ENCODE peak calls at places on chromosomes 13 and 19, in ten cellular contexts. Y, O, K, F, B, H, I, E, X and P are unnamed samples. For H3K9me3 and H3K4me1, the result is how much of the 10 kb centered on the place peaks cover.

GRCh38 chr19:42495663-42496062 is 32.6 kb downstream of the CEACAM1 start:
- DNase-seq in Y (no peak), O (no peak), K (no peak), F (no peak), B (no peak), H (no peak), I (no peak), E (no peak), X (no peak), P (no peak)

GRCh38 chr19:22945560-22945959 is 57.4 kb downstream of the ZNF728 start:
- DNase-seq in Y (no peak), O (no peak), K (no peak), F (no peak), B (no peak), H (no peak), I (no peak), E (peak), X (no peak), P (peak)

GRCh38 chr13:93882086-93882651 is 597.3 kb downstream of the DCT start:
- DNase-seq in Y (no peak), O (no peak), K (no peak), F (no peak), B (no peak), H (no peak), I (no peak), E (no peak), X (no peak), P (peak)

GRCh38 chr19:18479964-18480723 is 41.7 kb downstream of the ELL start:
- DNase-seq in Y (no peak), O (no peak), K (peak), F (peak), B (peak), H (no peak), I (no peak), E (no peak), X (no peak), P (peak)

GRCh38 chr13:83452292-83452950 is 429.9 kb downstream of the SLITRK1 start:
- DNase-seq in Y (no peak), O (no peak), K (no peak), F (no peak), B (no peak), H (no peak), I (no peak), E (no peak), X (peak), P (no peak)

GRCh38 chr19:46660601-46661019 is 372 bp downstream of the DACT3 start:
- DNase-seq in Y (no peak), O (no peak), K (peak), F (no peak), B (no peak), H (no peak), I (no peak), E (no peak), X (no peak), P (no peak)

GRCh38 chr19:4977299-4978174 is 8.6 kb downstream of the KDM4B start:
- DNase-seq in Y (no peak), O (no peak), K (no peak), F (no peak), B (peak), H (no peak), I (no peak), E (no peak), X (no peak), P (peak)

GRCh38 chr19:3649888-3650287 is 23.3 kb upstream of the CACTIN start:
- DNase-seq in Y (no peak), O (no peak), K (no peak), F (no peak), B (no peak), H (no peak), I (no peak), E (no peak), X (no peak), P (no peak)

GRCh38 chr13:113863511-113864302 is at the start of gene GAS6:
- DNase-seq in Y (no peak), O (peak), K (peak), F (no peak), B (no peak), H (no peak), I (peak), E (peak), X (peak), P (peak)

GRCh38 chr13:25742220-25742619 is 309.6 kb downstream of the SHISA2 start:
- DNase-seq in Y (no peak), O (no peak), K (no peak), F (no peak), B (no peak), H (no peak), I (no peak), E (no peak), X (no peak), P (no peak)

GRCh38 chr13:109213714-109214113 is 572.7 kb downstream of the IRS2 start:
- DNase-seq in Y (no peak), O (no peak), K (no peak), F (no peak), B (no peak), H (no peak), I (no peak), E (no peak), X (no peak), P (no peak)

GRCh38 chr13:39596685-39597084 is 6.3 kb downstream of the LHFPL6 start:
- DNase-seq in Y (no peak), O (no peak), K (no peak), F (no peak), B (no peak), H (no peak), I (no peak), E (no peak), X (no peak), P (no peak)

GRCh38 chr13:50629497-50629896 is 214.0 kb downstream of the DLEU7 start:
- DNase-seq in Y (no peak), O (no peak), K (no peak), F (no peak), B (no peak), H (no peak), I (no peak), E (no peak), X (no peak), P (no peak)

GRCh38 chr13:102555914-102556553 is 40.8 kb upstream of the TPP2 start:
- DNase-seq in Y (no peak), O (no peak), K (no peak), F (no peak), B (no peak), H (no peak), I (no peak), E (peak), X (no peak), P (peak)

GRCh38 chr19:35061583-35062373 is 20.3 kb downstream of the HPN start:
- DNase-seq in Y (no peak), O (no peak), K (no peak), F (no peak), B (no peak), H (no peak), I (no peak), E (no peak), X (no peak), P (peak)

GRCh38 chr13:113620036-113620435 is 35.5 kb downstream of the TFDP1 start:
- DNase-seq in Y (no peak), O (no peak), K (no peak), F (no peak), B (peak), H (no peak), I (no peak), E (no peak), X (no peak), P (no peak)

GRCh38 chr13:24693862-24694471 is 13.8 kb downstream of the ATP12A start:
- DNase-seq in Y (no peak), O (peak), K (peak), F (no peak), B (no peak), H (peak), I (peak), E (peak), X (peak), P (peak)

GRCh38 chr19:38691938-38692457 is 44.5 kb downstream of the ACTN4 start:
- DNase-seq in Y (no peak), O (peak), K (no peak), F (peak), B (peak), H (no peak), I (no peak), E (no peak), X (no peak), P (peak)

GRCh38 chr13:86445584-86446140 is 646.4 kb upstream of the SLITRK6 start:
- DNase-seq in Y (no peak), O (no peak), K (no peak), F (no peak), B (no peak), H (no peak), I (no peak), E (no peak), X (no peak), P (peak)

GRCh38 chr13:48505597-48506091 is 27.2 kb downstream of the RCBTB2 start:
- DNase-seq in Y (peak), O (peak), K (no peak), F (no peak), B (no peak), H (peak), I (peak), E (no peak), X (no peak), P (peak)

GRCh38 chr19:40147693-40148347 is 43.4 kb upstream of the MAP3K10 start:
- DNase-seq in Y (no peak), O (no peak), K (no peak), F (peak), B (no peak), H (no peak), I (no peak), E (no peak), X (no peak), P (peak)

GRCh38 chr19:43465468-43466120 is at the start of gene LYPD3:
- DNase-seq in Y (no peak), O (no peak), K (peak), F (no peak), B (no peak), H (no peak), I (peak), E (no peak), X (peak), P (peak)

GRCh38 chr13:22427041-22427440 is 753.7 kb upstream of the SGCG start:
- DNase-seq in Y (no peak), O (no peak), K (no peak), F (no peak), B (no peak), H (no peak), I (no peak), E (no peak), X (no peak), P (no peak)

GRCh38 chr19:3142292-3142670 is 6.4 kb downstream of the GNA15 start:
- DNase-seq in Y (no peak), O (no peak), K (no peak), F (no peak), B (no peak), H (no peak), I (no peak), E (no peak), X (no peak), P (peak)

GRCh38 chr13:53411443-53411842 is 382.8 kb downstream of the OLFM4 start:
- DNase-seq in Y (no peak), O (no peak), K (no peak), F (no peak), B (no peak), H (no peak), I (no peak), E (no peak), X (no peak), P (no peak)

GRCh38 chr13:40680659-40681323 is 14.3 kb upstream of the FOXO1 start:
- DNase-seq in Y (no peak), O (no peak), K (no peak), F (no peak), B (no peak), H (no peak), I (no peak), E (no peak), X (peak), P (no peak)

GRCh38 chr19:45547211-45547770 is 37.3 kb downstream of the OPA3 start:
- DNase-seq in Y (no peak), O (no peak), K (no peak), F (no peak), B (no peak), H (no peak), I (no peak), E (no peak), X (no peak), P (no peak)

GRCh38 chr13:73548444-73548843 is 489.6 kb downstream of the KLF5 start:
- DNase-seq in Y (no peak), O (no peak), K (no peak), F (no peak), B (no peak), H (no peak), I (no peak), E (no peak), X (no peak), P (no peak)

GRCh38 chr19:7515471-7516226 is at the start of gene ZNF358:
- DNase-seq in Y (no peak), O (peak), K (peak), F (peak), B (peak), H (no peak), I (peak), E (peak), X (peak), P (peak)

GRCh38 chr13:42392706-42393572 is 121.0 kb downstream of the AKAP11 start:
- DNase-seq in Y (no peak), O (no peak), K (no peak), F (no peak), B (no peak), H (no peak), I (no peak), E (no peak), X (no peak), P (no peak)

GRCh38 chr19:5331790-5332189 is 8.8 kb downstream of the PTPRS start:
- DNase-seq in Y (no peak), O (no peak), K (no peak), F (no peak), B (no peak), H (no peak), I (no peak), E (no peak), X (no peak), P (no peak)

GRCh38 chr19:7223429-7223828 is 70.8 kb downstream of the INSR start:
- DNase-seq in Y (no peak), O (no peak), K (no peak), F (no peak), B (no peak), H (no peak), I (no peak), E (no peak), X (no peak), P (no peak)

GRCh38 chr19:56687036-56687435 is 15.5 kb upstream of the ZNF835 start:
- DNase-seq in Y (no peak), O (no peak), K (no peak), F (no peak), B (no peak), H (no peak), I (no peak), E (no peak), X (no peak), P (no peak)
- H3K9me3 ChIP-seq in Y (under half), O (under half), K (under half), F (under half), B (under half), H (under half), I (under half), E (under half), X (half or more), P (under half)

GRCh38 chr19:49120325-49120683 is 960 bp downstream of the PPFIA3 start:
- DNase-seq in Y (no peak), O (no peak), K (no peak), F (no peak), B (no peak), H (no peak), I (no peak), E (no peak), X (no peak), P (no peak)
- H3K4me3 ChIP-seq in Y (peak), O (no peak), K (peak), F (no peak), B (peak), H (peak), I (no peak), E (peak), X (no peak), P (no peak)

DNA sequence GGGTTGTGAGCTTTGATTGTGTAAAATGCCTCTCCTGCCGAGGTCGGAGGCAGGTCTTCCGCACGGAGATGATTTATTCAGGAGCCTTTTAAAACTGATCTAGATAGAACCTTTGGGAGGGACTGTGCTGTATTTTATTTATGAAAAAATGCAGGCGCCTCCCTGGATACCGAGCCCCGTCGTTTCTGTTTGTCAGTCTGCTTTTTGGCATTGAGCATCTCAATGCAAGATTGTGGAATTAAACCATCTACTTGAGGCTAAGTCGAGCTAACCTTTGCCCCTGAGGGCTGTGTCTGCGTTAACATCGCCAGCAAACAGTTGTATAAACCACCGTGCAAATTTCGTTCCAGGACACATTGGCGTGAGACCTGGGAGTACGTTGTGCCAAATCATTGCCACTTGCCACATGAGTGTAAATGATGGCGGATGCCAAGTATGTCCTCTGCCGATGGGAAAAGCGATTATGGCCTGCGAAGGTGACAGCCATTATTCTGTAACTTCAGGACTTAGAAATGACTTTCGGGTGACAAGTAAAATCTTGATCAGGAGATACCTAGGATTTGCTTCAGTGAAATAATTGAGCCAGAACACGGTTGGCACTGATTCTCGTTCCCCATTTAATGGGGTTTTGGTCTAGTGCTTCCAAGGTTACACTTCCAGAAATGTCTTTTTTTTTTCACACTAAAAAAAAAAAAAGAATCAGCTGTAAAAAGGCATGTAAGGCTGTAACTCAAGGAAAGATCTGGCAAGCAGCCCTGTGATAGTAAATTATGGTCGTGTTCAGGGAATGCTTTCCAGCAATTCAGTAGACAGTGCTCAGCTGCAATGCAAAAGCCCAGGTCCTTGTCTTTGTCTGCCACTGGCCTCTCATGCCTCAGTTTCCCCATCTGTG is 27.5 kb upstream of the NDUFS7 start:
- DNase-seq in Y (no peak), O (no peak), K (peak), F (no peak), B (no peak), H (no peak), I (no peak), E (no peak), X (peak), P (peak)
- H3K4me1 ChIP-seq in Y (under half), O (under half), K (under half), F (under half), B (under half), H (under half), I (under half), E (under half), X (under half), P (under half)

GRCh38 chr19:19817357-19817756 is 4.2 kb downstream of the ZNF506 start:
- DNase-seq in Y (peak), O (no peak), K (no peak), F (no peak), B (no peak), H (peak), I (peak), E (no peak), X (no peak), P (no peak)

GRCh38 chr19:19822148-19822429 is 539 bp upstream of the ZNF506 start:
- DNase-seq in Y (no peak), O (no peak), K (no peak), F (peak), B (peak), H (peak), I (no peak), E (no peak), X (no peak), P (peak)

GRCh38 chr19:19820774-19821315 is 705 bp downstream of the ZNF506 start:
- DNase-seq in Y (peak), O (no peak), K (no peak), F (no peak), B (no peak), H (no peak), I (no peak), E (no peak), X (peak), P (peak)

GRCh38 chr19:19823916-19824315 is 2.4 kb upstream of the ZNF506 start:
- DNase-seq in Y (no peak), O (no peak), K (no peak), F (no peak), B (no peak), H (no peak), I (no peak), E (no peak), X (no peak), P (no peak)

GRCh38 chr19:19821366-19822147 is at the start of gene ZNF506:
- DNase-seq in Y (peak), O (peak), K (peak), F (peak), B (peak), H (peak), I (peak), E (peak), X (peak), P (peak)
- H3K9me3 ChIP-seq in Y (under half), O (under half), K (under half), F (under half), B (under half), H (under half), I (under half), E (half or more), X (half or more), P (under half)

DNA sequence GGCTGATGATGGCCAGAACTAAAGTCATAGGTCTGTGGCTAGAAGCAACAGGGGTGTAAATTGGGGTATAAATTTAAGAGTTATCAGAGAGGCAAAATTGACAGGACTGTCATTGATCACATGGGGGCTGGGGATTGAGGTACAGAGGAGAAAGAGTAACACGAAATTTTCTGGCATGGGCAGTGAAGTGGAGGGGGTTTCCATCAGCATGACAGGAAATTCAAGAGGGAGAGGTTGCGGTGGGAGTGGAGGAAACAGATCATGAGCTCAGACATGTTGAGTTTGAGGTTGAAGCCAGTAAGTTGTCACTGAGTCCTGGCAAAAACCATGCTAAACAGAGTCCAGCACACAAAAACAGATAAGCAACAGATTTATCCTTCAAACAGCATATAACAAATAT is 192.1 kb upstream of the TSC22D1 start:
- DNase-seq in Y (no peak), O (no peak), K (no peak), F (no peak), B (no peak), H (no peak), I (peak), E (no peak), X (no peak), P (no peak)
- H3K4me3 ChIP-seq in Y (no peak), O (no peak), K (no peak), F (no peak), B (no peak), H (no peak), I (no peak), E (no peak), X (no peak), P (no peak)

DNA sequence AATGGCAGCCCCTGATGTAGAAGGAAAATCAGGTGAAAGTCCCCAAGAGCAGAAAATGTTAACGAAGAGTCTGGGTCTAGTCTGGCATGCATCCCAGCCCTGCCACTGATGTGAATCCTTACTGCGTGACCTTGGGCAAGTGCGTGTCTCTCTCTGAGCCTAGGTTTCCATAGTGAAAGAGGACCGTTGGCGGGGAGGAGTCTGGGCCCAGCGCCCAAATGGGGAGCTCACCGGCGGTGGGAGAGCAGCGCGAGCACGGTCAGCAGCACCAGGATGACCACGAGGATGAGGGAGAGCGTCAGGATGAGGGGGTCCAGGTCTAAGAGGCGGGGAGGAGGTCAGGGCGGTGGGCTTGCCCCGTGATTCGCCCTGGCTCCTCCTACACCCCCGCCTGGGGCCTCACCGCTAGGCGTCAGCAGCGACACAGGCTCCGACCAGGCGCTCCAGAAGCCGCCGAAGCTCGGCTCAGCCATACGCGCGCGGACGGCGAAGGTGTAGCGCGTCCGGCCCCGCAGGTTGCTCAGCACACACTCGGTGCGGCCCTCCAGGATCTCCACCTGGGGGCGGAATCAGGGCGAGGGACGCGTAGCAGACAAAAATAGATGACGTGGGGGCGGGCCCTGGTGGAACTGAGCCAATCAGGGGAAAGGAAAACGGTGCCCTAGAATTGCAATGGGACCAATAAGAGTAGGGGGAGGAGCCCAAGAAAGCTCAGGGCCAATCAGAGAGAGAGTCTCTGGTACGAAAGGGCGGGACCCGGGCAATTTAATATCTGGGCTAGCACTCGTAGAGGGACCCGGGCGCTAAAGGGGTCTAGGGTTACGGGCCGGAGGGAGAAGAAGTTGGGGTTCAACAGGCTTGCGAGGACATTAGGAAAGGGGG is 3.2 kb downstream of the EPOR start:
- DNase-seq in Y (peak), O (peak), K (peak), F (peak), B (peak), H (peak), I (peak), E (peak), X (peak), P (peak)
- H3K4me1 ChIP-seq in Y (under half), O (under half), K (under half), F (under half), B (half or more), H (half or more), I (under half), E (under half), X (under half), P (under half)